ENCODE peak calls at places on chromosome 15, in ten cellular contexts. H is heart left ventricle, F is IMR-90, S is A549, J is body of pancreas, T is stomach, I is K562, R is HepG2, L is breast epithelium, P is tibial nerve. G is an unnamed sample.

GRCh38 chr15:86115138-86115801 is 35.6 kb downstream of the AGBL1 start:
- DNase-seq in H (no peak), F (no peak), S (no peak), J (no peak), T (no peak), I (no peak), R (no peak), L (no peak), P (no peak), G (no peak)

GRCh38 chr15:44130778-44131177 is 64.3 kb downstream of the FRMD5 start:
- DNase-seq in H (no peak), F (no peak), S (no peak), J (no peak), T (no peak), I (no peak), R (no peak), L (no peak), P (no peak), G (no peak)

GRCh38 chr15:101540480-101541239 is 51.2 kb upstream of the PCSK6 start:
- DNase-seq in H (no peak), F (no peak), S (peak; percentile 27), J (no peak), T (no peak), I (peak; percentile 21), R (peak; percentile 65), L (no peak), P (no peak), G (peak; percentile 63)

GRCh38 chr15:31740203-31740602 is 290.1 kb upstream of the CHRNA7 start:
- DNase-seq in H (no peak), F (no peak), S (peak; percentile 15), J (no peak), T (no peak), I (no peak), R (no peak), L (no peak), P (no peak), G (no peak)

GRCh38 chr15:83324799-83325198 is 40.3 kb upstream of the BNC1 start:
- DNase-seq in H (no peak), F (no peak), S (no peak), J (no peak), T (no peak), I (no peak), R (no peak), L (no peak), P (no peak), G (no peak)

GRCh38 chr15:55589297-55589696 is 1.2 kb upstream of the PYGO1 start:
- DNase-seq in H (no peak), F (no peak), S (no peak), J (no peak), T (no peak), I (no peak), R (no peak), L (no peak), P (no peak), G (no peak)

GRCh38 chr15:71653986-71654713 is 156.2 kb upstream of the NR2E3 start:
- DNase-seq in H (no peak), F (no peak), S (no peak), J (no peak), T (peak; percentile 51), I (no peak), R (peak; percentile 56), L (no peak), P (no peak), G (no peak)

GRCh38 chr15:62121273-62122015 is 43.6 kb downstream of the C2CD4B start:
- DNase-seq in H (no peak), F (no peak), S (no peak), J (no peak), T (no peak), I (peak; percentile 11), R (no peak), L (no peak), P (no peak), G (no peak)

GRCh38 chr15:72785452-72786243 is 2.1 kb upstream of the ADPGK start:
- DNase-seq in H (no peak), F (peak; percentile 74), S (no peak), J (peak; percentile 7), T (no peak), I (no peak), R (no peak), L (no peak), P (no peak), G (no peak)

GRCh38 chr15:23954931-23955330 is 267.8 kb upstream of the NDN start:
- DNase-seq in H (no peak), F (no peak), S (no peak), J (no peak), T (no peak), I (no peak), R (no peak), L (no peak), P (no peak), G (no peak)

GRCh38 chr15:27260523-27260922 is 289.5 kb downstream of the GABRG3 start:
- DNase-seq in H (no peak), F (no peak), S (no peak), J (no peak), T (no peak), I (no peak), R (no peak), L (no peak), P (no peak), G (no peak)

GRCh38 chr15:74801311-74801997 is 11.2 kb upstream of the LMAN1L start:
- DNase-seq in H (no peak), F (no peak), S (no peak), J (no peak), T (no peak), I (no peak), R (no peak), L (no peak), P (no peak), G (no peak)

GRCh38 chr15:70096975-70097336 is 761 bp downstream of the TLE3 start:
- DNase-seq in H (no peak), F (no peak), S (no peak), J (no peak), T (no peak), I (no peak), R (no peak), L (no peak), P (no peak), G (no peak)

GRCh38 chr15:47384316-47384715 is 333.0 kb upstream of the SEMA6D start:
- DNase-seq in H (no peak), F (peak; percentile 96), S (peak; percentile 0), J (peak; percentile 11), T (no peak), I (no peak), R (no peak), L (no peak), P (no peak), G (no peak)

GRCh38 chr15:57510647-57511046 is 81.1 kb upstream of the MYZAP start:
- DNase-seq in H (peak; percentile 70), F (peak; percentile 93), S (no peak), J (peak; percentile 93), T (peak; percentile 84), I (no peak), R (no peak), L (peak; percentile 55), P (no peak), G (no peak)

GRCh38 chr15:86159436-86159835 is 79.8 kb downstream of the AGBL1 start:
- DNase-seq in H (no peak), F (no peak), S (no peak), J (no peak), T (no peak), I (no peak), R (no peak), L (no peak), P (no peak), G (no peak)

GRCh38 chr15:33160054-33160453 is 34.5 kb downstream of the FMN1 start:
- DNase-seq in H (no peak), F (no peak), S (peak; percentile 20), J (no peak), T (no peak), I (no peak), R (no peak), L (no peak), P (no peak), G (no peak)

GRCh38 chr15:38283010-38283409 is 30.4 kb downstream of the SPRED1 start:
- DNase-seq in H (no peak), F (no peak), S (no peak), J (no peak), T (no peak), I (peak; percentile 5), R (no peak), L (no peak), P (no peak), G (no peak)

GRCh38 chr15:25171111-25171811 is 216.5 kb downstream of the SNRPN start:
- DNase-seq in H (no peak), F (no peak), S (no peak), J (no peak), T (no peak), I (no peak), R (no peak), L (peak; percentile 11), P (no peak), G (peak; percentile 51)
- H3K9me3 ChIP-seq in H (peaks cover 2% of the 10 kb centered on the region), F (peaks cover 42% of the 10 kb centered on the region), S (no peaks in the 10 kb centered on the region), J (no peaks in the 10 kb centered on the region), T (peaks cover 71% of the 10 kb centered on the region), I (no peaks in the 10 kb centered on the region), R (peaks cover 83% of the 10 kb centered on the region), L (peaks cover 70% of the 10 kb centered on the region), P (no peaks in the 10 kb centered on the region), G (peaks cover 19% of the 10 kb centered on the region)

DNA sequence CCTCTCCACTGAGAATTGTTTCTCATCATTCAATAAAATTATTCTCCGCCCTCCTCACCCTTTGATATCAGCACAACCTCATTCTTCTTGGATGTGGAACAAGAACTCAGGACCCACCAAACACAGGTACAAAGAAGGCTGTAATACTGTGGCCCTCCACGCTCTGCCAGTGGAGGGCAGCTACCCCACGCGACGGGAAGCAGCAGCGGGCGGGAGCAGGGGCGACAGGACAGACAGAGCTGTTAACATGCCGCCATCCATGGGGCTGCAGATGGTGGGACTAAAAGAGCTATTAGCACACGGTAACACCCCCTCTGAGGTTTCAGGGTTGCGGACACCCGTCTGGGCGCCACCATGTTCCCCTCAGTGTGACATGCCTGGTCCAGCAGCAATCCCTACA is 37.5 kb downstream of the EMC4 start:
- DNase-seq in H (no peak), F (no peak), S (no peak), J (no peak), T (no peak), I (no peak), R (no peak), L (no peak), P (no peak), G (no peak)
- TF ChIP-seq CTCF in H (no peak), F (no peak), S (no peak), J (no peak), T (no peak), I (no peak), R (no peak), L (no peak), P (no peak), G (no peak)

GRCh38 chr15:42143866-42144625 is 12.4 kb downstream of the PLA2G4F start:
- DNase-seq in H (no peak), F (no peak), S (no peak), J (no peak), T (no peak), I (no peak), R (no peak), L (no peak), P (no peak), G (peak; percentile 40)
- TF ChIP-seq POLR2A in H (no peak), F (no peak), S (no peak), J (no peak), T (no peak), I (no peak), R (no peak), L (no peak), P (no peak), G (no peak)

DNA sequence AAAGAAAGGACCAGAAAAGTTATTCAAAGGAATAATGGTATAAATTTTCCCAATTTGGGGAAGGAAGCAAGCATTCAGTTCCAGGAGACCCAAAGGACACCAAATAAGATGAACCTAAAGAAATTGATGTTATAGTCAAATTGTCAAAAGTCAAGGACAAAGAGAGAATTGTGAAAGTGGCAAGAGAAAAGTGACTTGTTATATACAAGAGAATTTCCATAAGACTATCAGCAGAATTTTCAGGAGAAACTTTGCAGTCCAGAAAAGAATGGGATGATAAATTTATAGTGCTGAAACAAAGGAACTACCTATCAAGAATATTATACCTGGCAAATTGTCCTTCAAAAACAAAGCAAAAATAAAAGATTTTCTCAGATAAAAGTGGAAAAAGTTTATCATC is 43.8 kb upstream of the FOXB1 start:
- DNase-seq in H (no peak), F (no peak), S (no peak), J (no peak), T (no peak), I (no peak), R (no peak), L (no peak), P (no peak), G (no peak)
- H3K9me3 ChIP-seq in H (no peaks in the 10 kb centered on the region), F (peaks cover 2% of the 10 kb centered on the region), S (peaks cover 13% of the 10 kb centered on the region), J (no peaks in the 10 kb centered on the region), T (peaks cover 60% of the 10 kb centered on the region), I (no peaks in the 10 kb centered on the region), R (peaks cover 32% of the 10 kb centered on the region), L (peaks cover 48% of the 10 kb centered on the region), P (peaks cover 9% of the 10 kb centered on the region), G (peaks cover 18% of the 10 kb centered on the region)

G was measured in sigmoid colon.